ENCODE peak calls at places on chromosomes 6 and 20, in six cellular contexts. H is neuronal stem cell, D is IMR-90, V is mesenchymal stem cell, A is trophoblast cell, J is H1. Z is an unnamed sample.
A peak's percentile ranks its signal among the peaks of the same experiment; 100 is the strongest.

GRCh38 chr6:105178110-105178509 is 1.7 kb downstream of the POPDC3 start:
- DNase-seq in V (peak; percentile 90), H (no peak), D (peak; percentile 95), A (peak; percentile 36), J (no peak), Z (no peak)

GRCh38 chr20:11267131-11267761 is 593.4 kb upstream of the JAG1 start:
- DNase-seq in D (peak; percentile 98), A (peak; percentile 61), V (peak; percentile 96), H (peak; percentile 51), J (peak; percentile 25), Z (peak; percentile 58)

GRCh38 chr20:46751856-46752255 is 42.4 kb downstream of the SLC2A10 start:
- DNase-seq in A (peak; percentile 84), V (no peak), H (no peak), D (no peak), J (no peak), Z (no peak)

GRCh38 chr20:18679020-18679419 is 91.2 kb downstream of the DTD1 start:
- DNase-seq in D (peak; percentile 39), V (peak; percentile 24), J (no peak), A (no peak), H (peak; percentile 8), Z (no peak)

GRCh38 chr20:32982617-32983458 is 21.4 kb downstream of the SUN5 start:
- DNase-seq in H (no peak), J (no peak), V (no peak), D (no peak), A (no peak), Z (no peak)

GRCh38 chr6:122202576-122203137 is 196.8 kb upstream of the HSF2 start:
- DNase-seq in V (peak; percentile 5), A (peak; percentile 77), D (no peak), H (no peak), J (no peak), Z (peak; percentile 40)

GRCh38 chr6:43698584-43699349 is 11.2 kb upstream of the MRPS18A start:
- DNase-seq in A (no peak), V (peak; percentile 90), J (no peak), H (no peak), D (peak; percentile 64), Z (no peak)

GRCh38 chr6:13560651-13561044 is 13.8 kb upstream of the SIRT5 start:
- DNase-seq in D (no peak), H (no peak), J (no peak), A (peak; percentile 25), V (no peak), Z (no peak)

GRCh38 chr6:15962449-15962764 is 166.5 kb upstream of the MYLIP start:
- DNase-seq in D (peak; percentile 63), H (no peak), V (peak; percentile 71), A (peak; percentile 82), J (no peak), Z (no peak)

GRCh38 chr20:36330091-36330490 is 24.0 kb downstream of the DLGAP4 start:
- DNase-seq in A (no peak), D (no peak), V (no peak), J (no peak), H (no peak), Z (no peak)

GRCh38 chr6:139323511-139324445 is 32.0 kb upstream of the TXLNB start:
- DNase-seq in J (no peak), H (peak; percentile 26), A (peak; percentile 49), V (peak; percentile 88), D (peak; percentile 75), Z (peak; percentile 70)

GRCh38 chr6:32941412-32941784 is 570 bp upstream of the HLA-DMB start:
- DNase-seq in A (peak; percentile 12), J (no peak), D (no peak), V (no peak), H (no peak), Z (no peak)

GRCh38 chr6:119942078-119942752 is 592.7 kb upstream of the MAN1A1 start:
- DNase-seq in J (no peak), V (no peak), A (no peak), D (no peak), H (no peak), Z (no peak)
- H4K91ac ChIP-seq in J (no peak overlapping the region), V (no peak overlapping the region), A (no peak overlapping the region), D (no peak overlapping the region), H (no peak overlapping the region), Z (no peak overlapping the region)

GRCh38 chr20:58309607-58310290 is at the start of gene RAB22A:
- DNase-seq in A (peak; percentile 85), V (peak; percentile 73), D (peak; percentile 77), J (no peak), H (peak; percentile 82), Z (peak; percentile 66)
- H3K4ac ChIP-seq in A (peak within 1 kb of the TSS; percentile 41), V (peak within 1 kb of the TSS; percentile 99), D (peak within 1 kb of the TSS; percentile 91), J (no peak within 1 kb of the TSS), H (peak within 1 kb of the TSS; percentile 71), Z (no peak within 1 kb of the TSS)

DNA sequence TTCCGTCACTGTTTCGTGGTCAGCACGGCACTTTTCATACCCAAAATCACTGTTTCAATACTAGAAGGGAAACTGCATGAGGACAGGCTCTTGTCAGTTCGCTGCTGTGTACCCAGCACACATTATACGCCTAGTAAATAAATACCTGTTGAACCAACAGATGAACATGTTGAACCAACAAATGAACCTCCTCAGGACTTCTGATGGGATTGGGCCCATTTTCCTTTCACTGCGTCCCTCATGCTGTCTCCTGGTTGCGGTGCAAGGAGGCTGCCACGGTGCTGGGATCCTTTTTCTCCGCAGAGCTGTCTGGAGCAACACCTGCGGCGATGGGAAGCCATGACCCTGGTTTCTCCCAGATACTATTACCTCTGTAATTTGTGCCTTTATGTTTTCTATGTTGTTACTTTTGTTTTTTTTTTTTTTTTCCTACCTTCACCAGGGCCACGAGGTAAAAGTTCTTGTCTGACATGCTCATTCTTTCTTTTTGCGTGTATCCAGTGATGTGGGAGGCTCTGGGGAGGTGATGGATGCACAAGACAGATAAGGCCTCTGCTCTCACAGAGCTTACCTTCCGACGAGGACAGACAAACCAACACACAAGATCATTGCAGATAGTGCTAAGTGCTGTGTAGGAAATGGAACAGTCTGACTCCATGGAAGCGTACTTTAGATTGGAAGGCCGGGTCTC is 1.1 kb downstream of the VAPB start:
- DNase-seq in J (no peak), A (no peak), D (no peak), H (no peak), V (no peak), Z (peak; percentile 9)
- H3K23ac ChIP-seq in J (no peak overlapping the region), A (no peak overlapping the region), D (peak overlapping the region; percentile 99), H (no peak overlapping the region), V (peak overlapping the region; percentile 29), Z (peak overlapping the region; percentile 3)

GRCh38 chr6:29255530-29255929 is 46.0 kb upstream of the OR14J1 start:
- DNase-seq in A (no peak), H (no peak), D (no peak), J (no peak), V (no peak), Z (no peak)
- H4K91ac ChIP-seq in A (no peak overlapping the region), H (no peak overlapping the region), D (no peak overlapping the region), J (no peak overlapping the region), V (no peak overlapping the region), Z (no peak overlapping the region)

DNA sequence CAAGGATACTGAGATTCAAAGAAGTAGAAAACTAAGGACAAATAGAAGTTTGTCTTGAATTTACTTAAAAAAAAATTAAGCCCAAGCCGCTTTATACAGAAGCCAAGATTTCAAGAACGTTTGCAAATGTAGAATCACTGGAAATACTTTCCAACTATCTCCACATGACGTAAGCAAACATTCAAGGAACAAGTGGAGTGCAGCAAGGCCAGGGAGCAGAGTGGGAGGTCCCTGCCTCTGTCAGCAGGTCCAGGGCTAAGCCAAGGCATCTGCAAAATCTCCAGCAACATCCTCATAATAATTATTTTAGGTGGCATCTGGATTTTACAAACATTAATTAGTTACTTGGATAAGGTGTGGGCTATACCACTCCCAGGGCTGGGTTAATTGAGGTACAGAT is 60.1 kb upstream of the AKIRIN2 start:
- DNase-seq in D (no peak), H (no peak), J (no peak), V (no peak), A (peak; percentile 58), Z (no peak)
- H3K4ac ChIP-seq in D (no peak overlapping the region), H (no peak overlapping the region), J (no peak overlapping the region), V (no peak overlapping the region), A (no peak overlapping the region), Z (no peak overlapping the region)

GRCh38 chr6:117482240-117483003 is at the start of gene DCBLD1:
- DNase-seq in H (peak; percentile 61), J (no peak), D (peak; percentile 70), V (peak; percentile 86), A (peak; percentile 86), Z (peak; percentile 84)
- H3K23ac ChIP-seq in H (peak within 1 kb of the TSS; percentile 85), J (no peak within 1 kb of the TSS), D (peak within 1 kb of the TSS; percentile 99), V (no peak within 1 kb of the TSS), A (no peak within 1 kb of the TSS), Z (no peak within 1 kb of the TSS)

DNA sequence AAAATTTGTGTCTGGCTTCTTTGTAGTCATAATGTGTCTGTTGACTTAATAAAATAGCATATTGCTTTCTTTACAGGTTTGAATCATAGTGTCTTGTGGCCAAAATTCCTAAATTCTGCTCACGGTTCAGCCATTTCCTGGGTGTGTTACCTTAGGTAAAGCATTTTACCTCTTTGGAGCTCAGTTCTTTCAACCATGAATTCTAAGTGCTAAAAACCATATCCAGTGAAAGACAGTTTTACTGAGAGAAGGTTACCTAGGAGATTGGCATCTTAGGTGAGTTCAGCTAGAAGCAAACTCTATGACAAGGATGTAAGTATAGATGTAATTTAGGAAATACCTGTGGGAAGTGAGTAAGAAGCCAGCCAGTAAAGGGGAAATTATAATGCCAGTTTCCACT is 20.7 kb downstream of the CRYBG1 start:
- DNase-seq in H (no peak), A (no peak), D (no peak), V (no peak), J (no peak), Z (no peak)
- H4K91ac ChIP-seq in H (no peak overlapping the region), A (no peak overlapping the region), D (no peak overlapping the region), V (no peak overlapping the region), J (no peak overlapping the region), Z (no peak overlapping the region)

DNA sequence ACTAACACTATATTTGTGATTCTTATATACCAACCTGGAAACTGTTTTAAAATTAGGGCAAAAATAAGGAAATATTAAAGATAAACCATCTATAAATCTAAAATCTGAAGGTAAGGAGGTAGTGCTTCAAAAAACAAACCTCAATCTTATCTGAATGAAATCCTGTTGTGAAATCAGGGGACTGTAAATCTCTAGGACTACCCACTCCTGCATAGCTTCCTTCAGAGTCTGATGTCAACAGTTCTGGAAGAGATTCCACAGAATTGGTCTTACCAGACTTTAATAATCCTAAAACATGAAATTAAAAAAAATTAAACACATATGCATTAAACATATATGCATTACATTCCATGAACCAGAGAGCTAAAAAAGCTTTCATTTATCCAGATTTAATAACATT is 51.4 kb downstream of the IBTK start:
- DNase-seq in A (no peak), D (no peak), H (no peak), V (no peak), J (no peak), Z (no peak)
- H3K4ac ChIP-seq in A (no peak overlapping the region), D (no peak overlapping the region), H (no peak overlapping the region), V (no peak overlapping the region), J (no peak overlapping the region), Z (no peak overlapping the region)

Z was measured in H9.